ENCODE peak calls at places on chromosomes 2 and 18, in four cellular contexts. X is cardiac muscle cell, H is thoracic aorta, O is Panc1. V is an unnamed sample. For H3K27me3, the result is how much of the 10 kb centered on the place peaks cover.

GRCh38 chr2:144362401-144362800 is 157.5 kb downstream of the ZEB2 start:
- DNase-seq in X (no peak), O (no peak), H (no peak), V (no peak)

GRCh38 chr2:241036397-241036963 is 38.1 kb downstream of the SNED1 start:
- DNase-seq in H (no peak), O (no peak), X (peak), V (peak)

GRCh38 chr2:27989149-27989548 is 98.6 kb downstream of the BABAM2 start:
- DNase-seq in H (no peak), X (no peak), O (no peak), V (no peak)

GRCh38 chr2:68771211-68771721 is 36.7 kb downstream of the ARHGAP25 start:
- DNase-seq in O (no peak), H (no peak), X (no peak), V (peak)

GRCh38 chr2:138827426-138828054 is 47.4 kb upstream of the NXPH2 start:
- DNase-seq in X (peak), O (no peak), H (no peak), V (peak)

GRCh38 chr2:156675896-156676295 is 239.7 kb downstream of the GPD2 start:
- DNase-seq in X (peak), O (no peak), H (no peak), V (no peak)

GRCh38 chr2:213069531-213069930 is 81.9 kb downstream of the IKZF2 start:
- DNase-seq in O (no peak), H (no peak), X (no peak), V (no peak)

GRCh38 chr18:23810396-23810795 is 121.1 kb downstream of the LAMA3 start:
- DNase-seq in X (no peak), H (no peak), O (no peak), V (peak)

GRCh38 chr2:240438810-240439697 is 3.6 kb downstream of the GPC1 start:
- DNase-seq in H (no peak), O (no peak), X (no peak), V (no peak)

GRCh38 chr18:22173221-22173927 is 4.0 kb downstream of the GATA6 start:
- DNase-seq in O (no peak), X (no peak), H (no peak), V (no peak)

GRCh38 chr18:22176282-22176621 is 6.9 kb downstream of the GATA6 start:
- DNase-seq in H (no peak), X (no peak), O (no peak), V (no peak)

GRCh38 chr18:22173928-22174301 is 4.5 kb downstream of the GATA6 start:
- DNase-seq in X (peak), H (no peak), O (no peak), V (no peak)

GRCh38 chr18:22175326-22175725 is 5.9 kb downstream of the GATA6 start:
- DNase-seq in H (no peak), X (no peak), O (no peak), V (no peak)

DNA sequence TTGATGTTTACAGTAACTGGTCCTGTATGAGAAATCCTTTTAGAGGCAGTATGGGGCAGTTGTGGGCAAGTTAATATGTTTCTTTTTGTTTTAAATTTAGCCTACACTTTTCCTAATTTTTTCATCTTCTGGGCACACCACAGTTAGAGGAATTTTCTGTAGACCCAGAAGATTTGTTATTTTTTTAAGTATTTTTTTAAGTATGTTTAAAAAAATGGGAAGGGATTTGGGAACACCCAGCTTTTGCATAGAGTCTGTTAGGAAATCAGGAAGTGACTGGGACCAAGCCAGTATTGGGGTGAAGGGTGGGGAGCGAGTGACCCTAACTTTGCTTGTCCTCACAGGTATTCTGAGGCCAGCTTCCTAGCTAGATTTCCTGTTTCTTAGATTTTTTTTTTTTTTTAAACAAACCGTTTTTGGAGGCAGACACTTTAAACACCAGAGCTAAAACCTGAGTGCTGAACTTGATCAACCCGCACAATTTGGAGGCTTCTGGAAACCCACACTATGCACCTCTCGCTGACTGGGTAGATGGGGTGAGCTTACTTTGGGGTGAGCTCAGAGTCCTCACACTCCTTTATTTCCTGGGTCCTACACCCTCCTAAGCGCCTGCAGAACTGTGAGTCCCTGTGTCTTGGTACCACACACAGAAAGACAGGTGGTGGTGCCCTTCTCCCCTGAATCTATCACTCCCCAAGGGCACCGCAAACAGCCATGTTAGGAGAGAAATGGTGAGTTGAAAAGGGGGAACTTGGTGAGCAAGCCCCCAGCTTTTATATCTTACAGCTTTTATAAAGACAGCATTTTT is 5.2 kb downstream of the GATA6 start:
- DNase-seq in H (no peak), O (no peak), X (peak), V (no peak)
- H3K27me3 ChIP-seq in H (under half), O (under half), X (under half), V (under half)

GRCh38 chr18:37673196-37673595 is 107.6 kb upstream of the CELF4 start:
- DNase-seq in X (no peak), O (no peak), H (no peak), V (no peak)
- TF ChIP-seq CTCF in X (no peak), O (no peak), H (no peak), V (no peak)

DNA sequence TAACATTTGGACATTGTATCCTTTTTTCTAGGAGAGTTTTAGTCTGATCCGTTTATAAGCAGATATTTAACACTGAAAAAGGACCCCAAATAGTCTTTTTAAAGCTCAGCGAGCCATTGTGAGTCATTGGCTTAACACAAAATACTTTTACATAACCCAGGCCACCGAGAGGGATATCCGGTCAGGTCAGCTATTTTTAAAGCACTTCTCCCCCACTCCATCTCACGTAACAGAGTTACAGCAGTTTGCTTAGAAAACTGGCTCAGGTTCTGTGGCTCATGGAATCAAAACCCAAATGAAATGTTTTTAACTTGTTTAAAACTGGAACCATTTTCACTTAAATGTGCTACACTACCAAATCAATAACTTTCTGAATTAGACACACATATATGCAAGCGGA is 23.9 kb downstream of the COL4A3 start:
- DNase-seq in O (no peak), X (peak), H (no peak), V (peak)
- H3K4me3 ChIP-seq in O (no peak), X (no peak), H (peak), V (no peak)

GRCh38 chr2:178197791-178198190 is 3.5 kb downstream of the OSBPL6 start:
- DNase-seq in H (no peak), O (no peak), X (no peak), V (no peak)
- H3K27me3 ChIP-seq in H (under half), O (under half), X (under half), V (under half)

GRCh38 chr2:199480966-199481365 is 23.2 kb upstream of the SATB2 start:
- DNase-seq in H (no peak), O (no peak), X (no peak), V (no peak)

GRCh38 chr2:199485732-199486335 is 28.1 kb upstream of the SATB2 start:
- DNase-seq in O (no peak), X (peak), H (no peak), V (no peak)

GRCh38 chr2:199488772-199489400 is 31.1 kb upstream of the SATB2 start:
- DNase-seq in O (no peak), H (no peak), X (peak), V (no peak)

GRCh38 chr2:199490049-199490448 is 32.3 kb upstream of the SATB2 start:
- DNase-seq in O (no peak), H (no peak), X (no peak), V (no peak)

DNA sequence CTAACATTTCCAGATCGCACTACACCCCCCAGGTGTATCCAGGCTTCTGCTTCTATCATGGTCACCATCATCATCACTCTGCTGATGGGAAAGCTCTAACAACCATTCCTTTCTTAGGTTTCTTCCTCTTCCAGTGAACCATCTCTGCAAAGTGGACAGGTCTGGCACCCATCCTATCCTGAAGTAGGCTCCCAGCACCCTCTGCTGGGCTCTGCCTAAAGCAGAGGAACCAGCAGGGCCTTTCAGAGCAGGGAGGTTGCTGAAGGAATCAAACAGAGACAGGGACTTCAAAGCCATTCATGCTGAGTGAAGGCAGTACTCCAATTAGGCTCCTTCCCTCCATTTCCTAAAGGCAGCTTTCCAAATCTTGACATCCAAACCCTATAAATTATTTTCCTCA is 27.2 kb upstream of the SATB2 start:
- DNase-seq in H (no peak), X (no peak), O (no peak), V (no peak)
- TF ChIP-seq CTCF in H (no peak), X (no peak), O (peak), V (peak)

DNA sequence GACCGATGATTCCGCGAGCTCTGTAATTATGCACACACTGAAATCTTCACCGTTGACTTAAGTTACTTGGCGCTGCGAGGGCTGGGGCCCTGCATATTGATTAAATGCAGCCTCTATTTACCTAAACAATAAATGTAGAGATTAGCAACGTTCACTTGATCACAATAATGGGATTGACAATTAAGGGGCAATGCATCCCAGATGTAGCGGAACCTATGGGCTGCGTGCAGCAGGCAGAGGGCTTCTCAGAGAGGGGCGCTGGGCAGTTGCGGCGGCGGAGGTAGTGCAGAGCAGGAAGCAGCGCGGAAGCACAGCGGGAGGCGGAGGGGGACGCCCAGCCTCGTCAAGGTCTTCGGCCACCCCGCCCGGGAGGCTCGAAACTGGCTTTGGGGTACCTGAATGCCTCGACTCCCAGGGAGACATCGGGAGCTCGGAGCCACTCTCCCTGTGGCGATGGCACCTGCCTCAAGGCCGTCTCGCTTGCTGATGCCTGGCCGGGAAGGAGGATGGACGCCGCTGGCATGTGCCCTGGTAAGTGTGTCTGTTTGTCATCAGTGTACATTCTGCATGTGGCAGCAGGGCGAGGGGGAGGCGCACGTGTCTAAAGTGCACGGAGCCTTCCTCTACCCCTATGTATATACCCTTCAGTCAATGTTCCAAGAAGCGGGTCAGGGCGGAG is 7.7 kb upstream of the SP9 start:
- DNase-seq in H (no peak), O (no peak), X (no peak), V (peak)
- H3K4me3 ChIP-seq in H (peak), O (peak), X (peak), V (peak)

GRCh38 chr2:199444749-199445148 is 13.0 kb downstream of the SATB2 start:
- DNase-seq in H (no peak), O (no peak), X (no peak), V (no peak)

GRCh38 chr2:199452991-199453379 is 4.8 kb downstream of the SATB2 start:
- DNase-seq in O (no peak), H (no peak), X (no peak), V (no peak)

GRCh38 chr2:199452200-199452990 is 5.3 kb downstream of the SATB2 start:
- DNase-seq in H (no peak), X (no peak), O (no peak), V (no peak)

GRCh38 chr2:199446996-199447395 is 10.7 kb downstream of the SATB2 start:
- DNase-seq in H (no peak), O (no peak), X (no peak), V (no peak)

DNA sequence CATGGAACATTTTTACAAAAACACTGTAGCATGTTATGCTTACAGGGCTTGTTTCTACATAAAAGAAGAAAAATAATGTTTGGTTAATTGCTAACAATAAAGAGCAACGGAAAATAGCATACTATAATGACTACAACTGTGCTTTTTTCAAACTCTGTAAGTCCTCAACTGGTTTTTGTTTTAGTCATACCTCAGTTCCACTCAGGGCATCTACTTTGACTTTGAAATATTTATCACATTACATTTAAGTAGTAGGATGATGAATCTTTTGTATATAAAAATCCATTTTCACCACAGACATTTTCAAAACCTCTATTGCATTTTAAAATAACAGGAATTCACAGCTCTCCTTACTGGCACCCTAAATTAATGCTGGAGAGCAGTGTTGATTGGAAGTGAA is 8.3 kb downstream of the SATB2 start:
- DNase-seq in X (no peak), H (no peak), O (no peak), V (no peak)
- H3K27me3 ChIP-seq in X (under half), H (under half), O (under half), V (under half)